ENCODE peak calls at places on chromosomes 12 and 14, in nine cellular contexts. One of them, this sample, is unnamed.
A peak's percentile ranks its signal among the peaks of the same experiment; 100 is the strongest.

GRCh38 chr14:63972323-63972932 is 119.6 kb downstream of the SYNE2 start:
- DNase-seq in breast epithelium: no peak
- DNase-seq in AG10803: no peak
- DNase-seq in upper lobe of left lung: no peak
- DNase-seq in body of pancreas: no peak
- DNase-seq in neural progenitor cell: no peak
- DNase-seq in A549: no peak
- DNase-seq in astrocyte of the spinal cord: no peak
- DNase-seq in lower leg skin: no peak
- DNase-seq in this sample: no peak

GRCh38 chr12:98592825-98593322 is 612 bp upstream of the SLC25A3 start:
- DNase-seq in upper lobe of left lung: no peak
- DNase-seq in neural progenitor cell: no peak
- DNase-seq in A549: no peak
- DNase-seq in AG10803: no peak
- DNase-seq in lower leg skin: no peak
- DNase-seq in breast epithelium: no peak
- DNase-seq in body of pancreas: no peak
- DNase-seq in astrocyte of the spinal cord: no peak
- DNase-seq in this sample: no peak

GRCh38 chr14:65850429-65851145 is 438.1 kb downstream of the FUT8 start:
- DNase-seq in upper lobe of left lung: no peak
- DNase-seq in A549: no peak
- DNase-seq in astrocyte of the spinal cord: no peak
- DNase-seq in neural progenitor cell: no peak
- DNase-seq in AG10803: no peak
- DNase-seq in breast epithelium: no peak
- DNase-seq in body of pancreas: no peak
- DNase-seq in lower leg skin: peak; percentile 71
- DNase-seq in this sample: no peak

GRCh38 chr12:112353389-112353788 is 28.8 kb downstream of the HECTD4 start:
- DNase-seq in AG10803: peak; percentile 17
- DNase-seq in breast epithelium: no peak
- DNase-seq in neural progenitor cell: no peak
- DNase-seq in lower leg skin: no peak
- DNase-seq in body of pancreas: no peak
- DNase-seq in A549: peak; percentile 37
- DNase-seq in upper lobe of left lung: no peak
- DNase-seq in astrocyte of the spinal cord: peak; percentile 42
- DNase-seq in this sample: peak; percentile 17

GRCh38 chr12:130138478-130138877 is 23.8 kb upstream of the FZD10 start:
- DNase-seq in body of pancreas: no peak
- DNase-seq in astrocyte of the spinal cord: no peak
- DNase-seq in AG10803: no peak
- DNase-seq in upper lobe of left lung: no peak
- DNase-seq in lower leg skin: no peak
- DNase-seq in breast epithelium: no peak
- DNase-seq in A549: no peak
- DNase-seq in neural progenitor cell: no peak
- DNase-seq in this sample: no peak

GRCh38 chr12:111529424-111530368 is 69.4 kb downstream of the ATXN2 start:
- DNase-seq in AG10803: peak; percentile 58
- DNase-seq in breast epithelium: no peak
- DNase-seq in body of pancreas: peak; percentile 39
- DNase-seq in neural progenitor cell: peak; percentile 66
- DNase-seq in lower leg skin: no peak
- DNase-seq in A549: peak; percentile 74
- DNase-seq in astrocyte of the spinal cord: peak; percentile 61
- DNase-seq in upper lobe of left lung: peak; percentile 27
- DNase-seq in this sample: peak; percentile 76

GRCh38 chr14:92513204-92513965 is at the start of gene RIN3:
- DNase-seq in breast epithelium: no peak
- DNase-seq in lower leg skin: peak; percentile 91
- DNase-seq in AG10803: peak; percentile 73
- DNase-seq in A549: peak; percentile 59
- DNase-seq in astrocyte of the spinal cord: peak; percentile 67
- DNase-seq in body of pancreas: peak; percentile 45
- DNase-seq in upper lobe of left lung: peak; percentile 64
- DNase-seq in neural progenitor cell: peak; percentile 78
- DNase-seq in this sample: peak; percentile 59

GRCh38 chr12:29157486-29157946 is 8.4 kb downstream of the FAR2 start:
- DNase-seq in body of pancreas: no peak
- DNase-seq in AG10803: peak; percentile 2
- DNase-seq in lower leg skin: no peak
- DNase-seq in astrocyte of the spinal cord: peak; percentile 83
- DNase-seq in A549: no peak
- DNase-seq in neural progenitor cell: no peak
- DNase-seq in upper lobe of left lung: no peak
- DNase-seq in breast epithelium: no peak
- DNase-seq in this sample: peak; percentile 69

GRCh38 chr12:105083551-105084105 is 630 bp downstream of the ALDH1L2 start:
- DNase-seq in upper lobe of left lung: peak; percentile 52
- DNase-seq in body of pancreas: peak; percentile 70
- DNase-seq in breast epithelium: peak; percentile 31
- DNase-seq in astrocyte of the spinal cord: peak; percentile 70
- DNase-seq in lower leg skin: peak; percentile 92
- DNase-seq in A549: peak; percentile 58
- DNase-seq in AG10803: peak; percentile 88
- DNase-seq in neural progenitor cell: peak; percentile 34
- DNase-seq in this sample: peak; percentile 92

GRCh38 chr12:130118181-130118580 is 44.1 kb upstream of the FZD10 start:
- DNase-seq in A549: no peak
- DNase-seq in body of pancreas: no peak
- DNase-seq in astrocyte of the spinal cord: no peak
- DNase-seq in neural progenitor cell: no peak
- DNase-seq in AG10803: no peak
- DNase-seq in breast epithelium: no peak
- DNase-seq in upper lobe of left lung: no peak
- DNase-seq in lower leg skin: no peak
- DNase-seq in this sample: no peak

GRCh38 chr14:81669308-81669707 is 135.7 kb upstream of the SEL1L start:
- DNase-seq in breast epithelium: no peak
- DNase-seq in lower leg skin: no peak
- DNase-seq in upper lobe of left lung: no peak
- DNase-seq in body of pancreas: no peak
- DNase-seq in AG10803: no peak
- DNase-seq in astrocyte of the spinal cord: no peak
- DNase-seq in neural progenitor cell: no peak
- DNase-seq in A549: no peak
- DNase-seq in this sample: no peak

GRCh38 chr14:21796912-21797311 is 123.3 kb upstream of the OR4E1 start:
- DNase-seq in AG10803: no peak
- DNase-seq in neural progenitor cell: peak; percentile 2
- DNase-seq in breast epithelium: no peak
- DNase-seq in lower leg skin: no peak
- DNase-seq in upper lobe of left lung: no peak
- DNase-seq in body of pancreas: no peak
- DNase-seq in astrocyte of the spinal cord: no peak
- DNase-seq in A549: no peak
- DNase-seq in this sample: no peak

GRCh38 chr12:38919191-38919590 is 13.8 kb upstream of the CPNE8 start:
- DNase-seq in astrocyte of the spinal cord: peak; percentile 24
- DNase-seq in lower leg skin: no peak
- DNase-seq in upper lobe of left lung: no peak
- DNase-seq in body of pancreas: no peak
- DNase-seq in A549: no peak
- DNase-seq in AG10803: no peak
- DNase-seq in breast epithelium: no peak
- DNase-seq in neural progenitor cell: no peak
- DNase-seq in this sample: no peak

GRCh38 chr14:50647282-50647681 is 20.8 kb downstream of the SAV1 start:
- DNase-seq in upper lobe of left lung: no peak
- DNase-seq in body of pancreas: no peak
- DNase-seq in breast epithelium: no peak
- DNase-seq in A549: no peak
- DNase-seq in lower leg skin: no peak
- DNase-seq in neural progenitor cell: no peak
- DNase-seq in AG10803: no peak
- DNase-seq in astrocyte of the spinal cord: no peak
- DNase-seq in this sample: no peak

GRCh38 chr12:82873951-82874350 is 187.2 kb downstream of the TMTC2 start:
- DNase-seq in body of pancreas: no peak
- DNase-seq in A549: no peak
- DNase-seq in upper lobe of left lung: no peak
- DNase-seq in breast epithelium: no peak
- DNase-seq in lower leg skin: no peak
- DNase-seq in AG10803: no peak
- DNase-seq in astrocyte of the spinal cord: no peak
- DNase-seq in neural progenitor cell: peak; percentile 7
- DNase-seq in this sample: no peak

GRCh38 chr14:103161054-103161397 is 37.8 kb downstream of the TNFAIP2 start:
- DNase-seq in AG10803: peak; percentile 76
- DNase-seq in neural progenitor cell: no peak
- DNase-seq in astrocyte of the spinal cord: no peak
- DNase-seq in upper lobe of left lung: no peak
- DNase-seq in body of pancreas: no peak
- DNase-seq in A549: no peak
- DNase-seq in lower leg skin: no peak
- DNase-seq in breast epithelium: peak; percentile 61
- DNase-seq in this sample: no peak

GRCh38 chr14:26598672-26599131 is 869 bp upstream of the NOVA1 start:
- DNase-seq in neural progenitor cell: no peak
- DNase-seq in upper lobe of left lung: no peak
- DNase-seq in body of pancreas: peak; percentile 2
- DNase-seq in AG10803: no peak
- DNase-seq in A549: peak; percentile 10
- DNase-seq in breast epithelium: no peak
- DNase-seq in astrocyte of the spinal cord: no peak
- DNase-seq in lower leg skin: no peak
- DNase-seq in this sample: no peak

GRCh38 chr12:124046206-124046740 is 73.3 kb downstream of the ZNF664 start:
- DNase-seq in breast epithelium: no peak
- DNase-seq in lower leg skin: no peak
- DNase-seq in upper lobe of left lung: no peak
- DNase-seq in AG10803: no peak
- DNase-seq in neural progenitor cell: no peak
- DNase-seq in body of pancreas: no peak
- DNase-seq in A549: no peak
- DNase-seq in astrocyte of the spinal cord: no peak
- DNase-seq in this sample: peak; percentile 14

DNA sequence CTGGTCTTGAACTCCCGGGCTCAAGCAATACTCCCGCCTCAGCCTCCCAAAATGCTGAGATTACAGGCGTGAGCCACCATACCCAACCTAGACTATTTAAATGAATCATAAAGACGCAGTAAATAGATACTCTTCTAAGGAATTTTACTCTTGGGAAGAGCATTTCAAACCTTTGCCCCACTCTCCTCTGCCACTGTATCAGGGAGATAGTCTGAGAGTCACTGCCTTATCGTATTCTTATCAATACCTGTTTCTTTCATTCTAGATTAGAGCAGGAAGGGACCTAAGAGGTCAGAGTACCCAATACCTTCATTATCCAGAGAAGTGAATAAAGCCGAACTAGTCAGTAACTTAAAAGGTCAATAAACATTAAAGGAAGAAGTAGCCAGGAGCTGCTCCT is 15.8 kb downstream of the GXYLT1 start:
- DNase-seq in body of pancreas: no peak
- DNase-seq in neural progenitor cell: no peak
- DNase-seq in breast epithelium: no peak
- DNase-seq in A549: no peak
- DNase-seq in AG10803: no peak
- DNase-seq in astrocyte of the spinal cord: no peak
- DNase-seq in lower leg skin: no peak
- DNase-seq in upper lobe of left lung: no peak
- DNase-seq in this sample: no peak
- TF ChIP-seq CTCF in body of pancreas: no peak
- TF ChIP-seq CTCF in neural progenitor cell: no peak
- TF ChIP-seq CTCF in breast epithelium: no peak
- TF ChIP-seq CTCF in A549: no peak
- TF ChIP-seq CTCF in AG10803: no peak
- TF ChIP-seq CTCF in astrocyte of the spinal cord: no peak
- TF ChIP-seq CTCF in lower leg skin: no peak
- TF ChIP-seq CTCF in upper lobe of left lung: no peak
- TF ChIP-seq CTCF in this sample: no peak

GRCh38 chr14:20215196-20215595 is 8.3 kb upstream of the OR11H6 start:
- DNase-seq in lower leg skin: no peak
- DNase-seq in upper lobe of left lung: no peak
- DNase-seq in neural progenitor cell: no peak
- DNase-seq in body of pancreas: no peak
- DNase-seq in breast epithelium: no peak
- DNase-seq in astrocyte of the spinal cord: no peak
- DNase-seq in AG10803: peak; percentile 1
- DNase-seq in A549: no peak
- DNase-seq in this sample: no peak

GRCh38 chr14:20223410-20223809 is at the start of gene OR11H6:
- DNase-seq in body of pancreas: no peak
- DNase-seq in upper lobe of left lung: no peak
- DNase-seq in lower leg skin: no peak
- DNase-seq in breast epithelium: no peak
- DNase-seq in A549: no peak
- DNase-seq in astrocyte of the spinal cord: no peak
- DNase-seq in neural progenitor cell: no peak
- DNase-seq in AG10803: no peak
- DNase-seq in this sample: no peak

GRCh38 chr14:20219033-20219432 is 4.5 kb upstream of the OR11H6 start:
- DNase-seq in astrocyte of the spinal cord: no peak
- DNase-seq in lower leg skin: no peak
- DNase-seq in AG10803: peak; percentile 4
- DNase-seq in upper lobe of left lung: no peak
- DNase-seq in neural progenitor cell: no peak
- DNase-seq in breast epithelium: no peak
- DNase-seq in body of pancreas: peak; percentile 15
- DNase-seq in A549: peak; percentile 42
- DNase-seq in this sample: no peak
- H3K4me3 ChIP-seq in astrocyte of the spinal cord: no peak overlapping the region
- H3K4me3 ChIP-seq in lower leg skin: no peak overlapping the region
- H3K4me3 ChIP-seq in AG10803: no peak overlapping the region
- H3K4me3 ChIP-seq in upper lobe of left lung: no peak overlapping the region
- H3K4me3 ChIP-seq in neural progenitor cell: no peak overlapping the region
- H3K4me3 ChIP-seq in breast epithelium: no peak overlapping the region
- H3K4me3 ChIP-seq in body of pancreas: no peak overlapping the region
- H3K4me3 ChIP-seq in A549: no peak overlapping the region
- H3K4me3 ChIP-seq in this sample: no peak overlapping the region

DNA sequence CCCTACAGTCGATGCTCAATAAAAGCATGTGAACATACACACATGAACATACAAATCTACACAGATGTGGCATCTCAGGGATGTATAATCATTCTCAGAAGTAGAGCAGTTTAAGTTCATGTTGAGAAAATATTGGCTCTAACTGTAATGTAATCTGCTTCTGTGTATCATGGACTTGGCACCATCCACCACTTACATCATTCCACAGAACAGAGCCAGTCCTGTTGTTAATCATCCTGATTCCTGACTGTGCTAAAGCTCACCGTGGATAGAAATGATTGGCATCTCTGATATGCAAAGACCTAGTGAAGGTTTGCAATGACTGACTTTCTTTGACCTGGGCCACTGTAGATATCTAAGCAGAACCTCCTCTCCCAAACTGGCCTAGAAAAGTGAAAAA is 1141.3 kb downstream of the BCL11B start:
- DNase-seq in lower leg skin: no peak
- DNase-seq in neural progenitor cell: no peak
- DNase-seq in upper lobe of left lung: no peak
- DNase-seq in astrocyte of the spinal cord: no peak
- DNase-seq in AG10803: no peak
- DNase-seq in A549: no peak
- DNase-seq in body of pancreas: no peak
- DNase-seq in breast epithelium: no peak
- DNase-seq in this sample: no peak
- TF ChIP-seq CTCF in lower leg skin: no peak
- TF ChIP-seq CTCF in neural progenitor cell: no peak
- TF ChIP-seq CTCF in upper lobe of left lung: no peak
- TF ChIP-seq CTCF in astrocyte of the spinal cord: no peak
- TF ChIP-seq CTCF in AG10803: no peak
- TF ChIP-seq CTCF in A549: no peak
- TF ChIP-seq CTCF in body of pancreas: no peak
- TF ChIP-seq CTCF in breast epithelium: no peak
- TF ChIP-seq CTCF in this sample: no peak

GRCh38 chr14:61750708-61751474 is 11.3 kb upstream of the SNAPC1 start:
- DNase-seq in astrocyte of the spinal cord: peak; percentile 73
- DNase-seq in A549: peak; percentile 83
- DNase-seq in body of pancreas: peak; percentile 91
- DNase-seq in AG10803: peak; percentile 85
- DNase-seq in lower leg skin: peak; percentile 97
- DNase-seq in upper lobe of left lung: peak; percentile 95
- DNase-seq in breast epithelium: peak; percentile 77
- DNase-seq in neural progenitor cell: no peak
- DNase-seq in this sample: peak; percentile 84
- H3K4me3 ChIP-seq in astrocyte of the spinal cord: peak overlapping the region; percentile 31
- H3K4me3 ChIP-seq in A549: peak overlapping the region; percentile 38
- H3K4me3 ChIP-seq in body of pancreas: peak overlapping the region; percentile 46
- H3K4me3 ChIP-seq in AG10803: peak overlapping the region; percentile 52
- H3K4me3 ChIP-seq in lower leg skin: peak overlapping the region; percentile 58
- H3K4me3 ChIP-seq in upper lobe of left lung: peak overlapping the region; percentile 69
- H3K4me3 ChIP-seq in breast epithelium: peak overlapping the region; percentile 78
- H3K4me3 ChIP-seq in neural progenitor cell: no peak overlapping the region
- H3K4me3 ChIP-seq in this sample: peak overlapping the region; percentile 52